ENCODE peak calls at places on chromosomes 4 and X, in seven cellular contexts. B, N, X, M, D, L and E are unnamed samples.

GRCh38 chrX:153776611-153777045 is 4.2 kb upstream of the SRPK3 start:
- DNase-seq in M (no peak), X (no peak), L (no peak), B (no peak), N (no peak), D (no peak), E (no peak)

GRCh38 chrX:51332188-51332942 is at the start of gene NUDT10:
- DNase-seq in D (peak; percentile 90), X (peak; percentile 75), B (peak; percentile 10), L (peak; percentile 25), N (peak; percentile 80), M (peak; percentile 87), E (peak; percentile 12)

GRCh38 chr4:25913056-25913850 is 767 bp upstream of the SMIM20 start:
- DNase-seq in X (no peak), B (peak; percentile 47), L (no peak), N (no peak), D (peak; percentile 61), M (no peak), E (no peak)

GRCh38 chr4:152485726-152486276 is 50.1 kb downstream of the FBXW7 start:
- DNase-seq in D (no peak), X (no peak), N (no peak), L (no peak), M (no peak), B (peak; percentile 94), E (peak; percentile 95)

GRCh38 chrX:103607385-103608304 is at the start of gene TCEAL3:
- DNase-seq in D (peak; percentile 22), B (peak; percentile 26), M (peak; percentile 82), N (peak; percentile 69), L (no peak), X (peak; percentile 30), E (peak; percentile 53)

GRCh38 chr4:151624606-151625565 is 135.9 kb downstream of the GATB start:
- DNase-seq in L (peak; percentile 21), M (no peak), N (no peak), B (no peak), X (no peak), D (no peak), E (no peak)

GRCh38 chr4:65242156-65242846 is 428.0 kb downstream of the EPHA5 start:
- DNase-seq in M (no peak), L (no peak), X (no peak), D (no peak), N (no peak), B (no peak), E (no peak)

GRCh38 chr4:52957220-52957686 is 95.1 kb downstream of the RASL11B start:
- DNase-seq in B (peak; percentile 58), M (no peak), N (no peak), L (peak; percentile 36), X (peak; percentile 48), D (no peak), E (no peak)

GRCh38 chrX:48509245-48509590 is 426 bp downstream of the PORCN start:
- DNase-seq in M (no peak), D (no peak), B (no peak), L (no peak), N (no peak), X (no peak), E (no peak)

GRCh38 chr4:154349829-154350228 is 141.8 kb downstream of the DCHS2 start:
- DNase-seq in X (no peak), N (no peak), L (peak; percentile 41), D (peak; percentile 54), B (no peak), M (no peak), E (peak; percentile 29)

GRCh38 chr4:102554482-102554881 is 53.3 kb downstream of the NFKB1 start:
- DNase-seq in N (no peak), M (peak; percentile 28), L (peak; percentile 78), X (no peak), D (peak; percentile 32), B (peak; percentile 92), E (peak; percentile 71)

DNA sequence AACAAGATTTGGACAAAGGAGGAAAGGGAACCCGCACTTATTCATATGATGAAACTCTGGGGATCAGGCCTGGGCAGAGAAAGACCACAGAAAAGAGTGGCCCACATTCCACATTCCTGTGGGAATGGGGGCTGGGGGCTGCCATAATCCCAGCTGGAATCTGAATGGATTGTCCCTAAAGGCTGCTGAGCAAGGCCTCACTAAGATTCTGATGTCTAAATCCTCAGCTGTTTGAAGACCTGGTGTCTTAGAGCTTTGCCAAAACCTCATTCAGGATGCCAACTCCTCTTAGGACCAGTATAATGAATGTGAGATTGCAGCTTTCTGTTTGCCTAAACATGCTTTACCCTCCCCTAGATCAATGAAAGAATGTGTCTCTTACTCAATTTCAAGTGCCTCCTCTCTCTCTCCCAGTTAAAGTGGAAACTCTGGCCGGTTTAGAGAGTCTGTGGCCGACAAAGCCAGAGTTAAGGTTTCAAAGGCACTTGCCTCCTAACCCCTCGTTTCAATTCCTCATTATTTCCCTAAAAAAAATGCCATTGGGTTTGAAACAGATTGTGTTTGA is 33.3 kb upstream of the GPC4 start:
- DNase-seq in L (no peak), D (peak; percentile 37), M (no peak), X (no peak), B (no peak), N (no peak), E (peak; percentile 18)
- H2AK5ac ChIP-seq in L (no peak overlapping the region), D (no peak overlapping the region), M (no peak overlapping the region), X (no peak overlapping the region), B (no peak overlapping the region), N (no peak overlapping the region), E (no peak overlapping the region)

DNA sequence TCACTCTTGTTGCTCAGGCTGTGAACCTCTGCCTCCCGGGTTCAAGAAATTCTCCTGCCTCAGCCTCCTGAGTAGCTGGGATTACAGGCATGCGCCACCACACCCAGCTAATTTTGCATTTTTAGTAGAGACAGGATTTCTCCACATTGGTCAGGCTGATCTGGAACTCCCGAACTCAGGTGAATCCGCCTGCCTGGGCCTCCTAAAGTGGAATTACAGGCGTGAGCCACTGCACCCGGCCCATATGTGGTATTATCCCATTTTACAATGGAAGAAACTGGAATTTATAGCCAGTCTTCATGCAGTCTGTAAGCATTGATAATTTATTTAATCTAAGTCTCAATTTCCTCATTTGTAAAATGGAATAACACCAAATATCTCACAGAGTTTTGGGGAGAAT is 161.8 kb downstream of the GABRB1 start:
- DNase-seq in B (no peak), N (no peak), M (no peak), D (no peak), L (no peak), X (no peak), E (no peak)
- H2AK5ac ChIP-seq in B (no peak overlapping the region), N (no peak overlapping the region), M (no peak overlapping the region), D (no peak overlapping the region), L (no peak overlapping the region), X (no peak overlapping the region), E (no peak overlapping the region)

GRCh38 chrX:132609449-132609848 is 120.6 kb upstream of the MBNL3 start:
- DNase-seq in B (no peak), L (peak; percentile 82), M (no peak), N (no peak), X (no peak), D (no peak), E (no peak)
- H2AK5ac ChIP-seq in B (no peak overlapping the region), L (no peak overlapping the region), M (no peak overlapping the region), N (no peak overlapping the region), X (no peak overlapping the region), D (no peak overlapping the region), E (no peak overlapping the region)

GRCh38 chr4:30586850-30587249 is 133.3 kb upstream of the PCDH7 start:
- DNase-seq in D (peak; percentile 1), N (no peak), M (no peak), B (no peak), L (no peak), X (no peak), E (no peak)
- H2AK5ac ChIP-seq in D (no peak overlapping the region), N (no peak overlapping the region), M (no peak overlapping the region), B (no peak overlapping the region), L (no peak overlapping the region), X (no peak overlapping the region), E (no peak overlapping the region)